ENCODE peak calls at places on chromosomes 3 and 15, in four cellular contexts. One of them, this sample, is unnamed.
A peak's percentile ranks its signal among the peaks of the same experiment; 100 is the strongest.

GRCh38 chr15:72591361-72591760 is 63.1 kb upstream of the GOLGA6B start:
- DNase-seq in GM12878: no peak
- DNase-seq in IMR-90: peak; percentile 81
- DNase-seq in A549: no peak
- DNase-seq in this sample: no peak

GRCh38 chr3:128480278-128480677 is 12.7 kb downstream of the GATA2 start:
- DNase-seq in A549: no peak
- DNase-seq in IMR-90: no peak
- DNase-seq in GM12878: no peak
- DNase-seq in this sample: no peak

GRCh38 chr3:33218446-33219174 is at the start of gene SUSD5:
- DNase-seq in IMR-90: peak; percentile 51
- DNase-seq in GM12878: no peak
- DNase-seq in A549: peak; percentile 31
- DNase-seq in this sample: peak; percentile 71

GRCh38 chr3:124504332-124505059 is 225.8 kb upstream of the UMPS start:
- DNase-seq in IMR-90: peak; percentile 40
- DNase-seq in GM12878: no peak
- DNase-seq in A549: no peak
- DNase-seq in this sample: no peak

GRCh38 chr3:39541917-39542329 is 74.4 kb downstream of the MOBP start:
- DNase-seq in GM12878: no peak
- DNase-seq in IMR-90: peak; percentile 8
- DNase-seq in A549: peak; percentile 12
- DNase-seq in this sample: no peak

GRCh38 chr15:64653757-64654156 is 121.6 kb downstream of the RBPMS2 start:
- DNase-seq in A549: no peak
- DNase-seq in IMR-90: peak; percentile 31
- DNase-seq in GM12878: no peak
- DNase-seq in this sample: no peak

GRCh38 chr15:95464091-95464888 is 866.2 kb upstream of the NR2F2 start:
- DNase-seq in IMR-90: peak; percentile 56
- DNase-seq in A549: no peak
- DNase-seq in GM12878: no peak
- DNase-seq in this sample: peak; percentile 12

GRCh38 chr3:73056365-73057150 is 4.9 kb upstream of the EBLN2 start:
- DNase-seq in GM12878: no peak
- DNase-seq in IMR-90: peak; percentile 62
- DNase-seq in A549: peak; percentile 12
- DNase-seq in this sample: no peak

GRCh38 chr15:33968224-33968623 is at the start of gene CHRM5:
- DNase-seq in A549: no peak
- DNase-seq in GM12878: no peak
- DNase-seq in IMR-90: no peak
- DNase-seq in this sample: no peak

GRCh38 chr15:44159492-44159891 is 35.6 kb downstream of the FRMD5 start:
- DNase-seq in A549: no peak
- DNase-seq in IMR-90: no peak
- DNase-seq in GM12878: no peak
- DNase-seq in this sample: no peak

GRCh38 chr3:174101244-174101643 is 703.7 kb downstream of the NLGN1 start:
- DNase-seq in GM12878: peak; percentile 15
- DNase-seq in IMR-90: peak; percentile 69
- DNase-seq in A549: no peak
- DNase-seq in this sample: no peak

GRCh38 chr3:132283440-132283839 is 33.8 kb upstream of the ACP3 start:
- DNase-seq in IMR-90: no peak
- DNase-seq in A549: no peak
- DNase-seq in GM12878: no peak
- DNase-seq in this sample: no peak

GRCh38 chr3:154571827-154572226 is 141.8 kb upstream of the GPR149 start:
- DNase-seq in A549: no peak
- DNase-seq in GM12878: no peak
- DNase-seq in IMR-90: no peak
- DNase-seq in this sample: no peak

DNA sequence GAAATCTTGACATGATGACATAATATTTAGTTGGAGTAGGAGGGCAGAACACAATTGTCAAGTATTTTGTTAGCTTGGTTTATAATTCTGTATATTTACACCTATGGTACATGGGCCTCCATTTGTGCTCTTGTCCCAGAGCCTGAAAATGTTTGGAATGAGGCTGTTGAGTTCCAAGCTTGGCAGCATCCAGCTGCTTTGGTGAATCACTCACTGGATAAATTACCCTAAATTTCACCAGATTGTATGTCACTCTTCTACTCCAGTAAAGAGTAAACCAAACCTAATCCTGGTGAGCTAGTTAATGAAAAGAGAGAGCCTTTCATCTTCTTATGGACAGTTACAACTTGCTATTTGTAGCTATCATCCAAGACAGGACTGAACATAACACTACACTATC is 928.7 kb downstream of the DIPK2A start:
- DNase-seq in IMR-90: no peak
- DNase-seq in A549: no peak
- DNase-seq in GM12878: no peak
- DNase-seq in this sample: no peak
- TF ChIP-seq USF2 in IMR-90: no peak
- TF ChIP-seq USF2 in A549: no peak
- TF ChIP-seq USF2 in GM12878: no peak
- TF ChIP-seq USF2 in this sample: no peak

GRCh38 chr3:109683746-109684145 is 346.4 kb upstream of the DPPA4 start:
- DNase-seq in A549: no peak
- DNase-seq in GM12878: no peak
- DNase-seq in IMR-90: no peak
- DNase-seq in this sample: no peak
- TF ChIP-seq USF2 in A549: no peak
- TF ChIP-seq USF2 in GM12878: no peak
- TF ChIP-seq USF2 in IMR-90: no peak
- TF ChIP-seq USF2 in this sample: no peak

DNA sequence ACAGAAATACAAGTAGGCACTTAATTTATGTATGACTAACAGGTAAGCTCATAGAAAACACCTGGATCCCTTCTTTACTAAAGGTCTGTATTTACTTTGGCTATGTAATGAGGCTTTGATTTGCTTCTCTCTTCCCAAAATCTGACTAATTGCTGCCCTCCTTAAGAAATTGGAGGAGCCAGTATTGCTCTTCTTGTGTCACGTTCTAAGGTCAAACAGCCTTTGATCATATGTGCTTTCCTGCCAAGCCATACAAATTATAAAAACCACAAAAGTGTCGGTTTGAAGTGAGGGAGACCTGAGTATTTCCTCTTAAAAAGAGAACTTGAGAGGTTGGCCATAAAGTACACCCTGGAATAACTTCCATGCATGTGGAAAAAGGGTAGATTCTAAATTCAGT is 112.1 kb upstream of the MB21D2 start:
- DNase-seq in A549: no peak
- DNase-seq in GM12878: no peak
- DNase-seq in IMR-90: no peak
- DNase-seq in this sample: no peak
- TF ChIP-seq USF2 in A549: no peak
- TF ChIP-seq USF2 in GM12878: no peak
- TF ChIP-seq USF2 in IMR-90: no peak
- TF ChIP-seq USF2 in this sample: no peak

DNA sequence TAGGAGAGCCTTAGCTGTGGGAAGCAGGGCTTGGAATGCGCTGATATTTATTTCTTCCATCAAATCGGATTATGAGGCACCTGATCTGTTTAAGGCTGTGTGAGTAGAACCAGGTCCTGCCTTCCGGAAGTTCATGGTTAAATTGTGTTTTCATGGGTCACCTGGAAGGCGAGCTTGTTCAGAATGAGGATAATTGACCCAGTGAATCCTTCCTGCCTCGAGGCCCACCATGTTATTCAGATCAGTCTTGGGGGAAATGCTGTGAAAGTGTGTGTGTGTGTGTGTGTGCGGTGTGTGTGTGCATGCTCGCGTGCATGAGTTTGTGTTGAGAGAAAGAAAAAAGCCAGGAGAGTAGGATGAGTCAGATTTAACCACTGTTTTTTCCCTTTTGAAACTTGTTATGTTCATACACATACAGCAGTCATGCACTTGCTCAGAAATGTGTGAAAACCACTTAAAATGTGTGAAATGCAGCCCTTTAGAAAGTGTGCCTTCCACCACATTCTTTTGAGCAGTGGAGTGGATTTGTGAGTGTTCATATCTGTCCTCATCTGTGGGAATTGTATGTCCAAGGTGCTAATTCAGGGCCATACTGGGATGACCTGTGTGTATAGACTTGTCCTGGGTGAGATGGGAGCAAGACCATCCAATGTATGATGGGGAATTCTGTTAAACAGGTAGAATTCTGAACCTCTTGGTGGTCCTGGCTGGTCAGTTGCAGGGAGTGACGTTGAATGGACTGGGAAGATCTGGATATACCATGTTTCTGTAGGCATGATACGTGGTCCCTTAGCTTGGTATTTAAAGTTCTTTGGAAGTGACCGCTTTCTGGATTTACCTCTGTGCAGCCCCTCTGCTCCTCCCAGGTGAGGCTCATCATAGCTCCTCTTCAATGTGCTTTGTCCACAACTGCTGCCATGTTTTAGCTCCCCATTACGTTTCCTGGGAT is 36.9 kb downstream of the SMAD3 start:
- DNase-seq in A549: no peak
- DNase-seq in GM12878: peak; percentile 97
- DNase-seq in IMR-90: peak; percentile 87
- DNase-seq in this sample: no peak
- TF ChIP-seq USF2 in A549: no peak
- TF ChIP-seq USF2 in GM12878: no peak
- TF ChIP-seq USF2 in IMR-90: no peak
- TF ChIP-seq USF2 in this sample: no peak